ENCODE peak calls at places on chromosomes 4 and X, in ten cellular contexts. X is tibial nerve, T is transverse colon, K is astrocyte of the cerebellum, A is SK-N-SH, R is adrenal gland, L is HCT116, P is cardiac fibroblast, H is choroid plexus epithelial cell, M is aorta. E is an unnamed sample.

GRCh38 chr4:33658971-33659370 is 2585.3 kb downstream of the ARAP2 start:
- DNase-seq in X (no peak), T (no peak), K (no peak), A (no peak), R (no peak), L (no peak), P (no peak), H (no peak), M (no peak), E (no peak)

GRCh38 chr4:121330180-121330665 is 50.6 kb downstream of the QRFPR start:
- DNase-seq in X (no peak), T (no peak), K (no peak), A (no peak), R (no peak), L (no peak), P (no peak), H (no peak), M (no peak), E (no peak)

GRCh38 chr4:137519406-137519805 is 12.9 kb downstream of the PCDH18 start:
- DNase-seq in X (no peak), T (no peak), K (peak; percentile 37), A (no peak), R (no peak), L (no peak), P (peak; percentile 87), H (peak; percentile 81), M (peak; percentile 35), E (no peak)

GRCh38 chrX:65677954-65678469 is 10.6 kb downstream of the MSN start:
- DNase-seq in X (peak; percentile 52), T (no peak), K (peak; percentile 90), A (no peak), R (peak; percentile 68), L (peak; percentile 26), P (peak; percentile 93), H (peak; percentile 79), M (peak; percentile 50), E (no peak)

GRCh38 chr4:105350859-105351494 is 122.9 kb downstream of the PPA2 start:
- DNase-seq in X (no peak), T (no peak), K (peak; percentile 51), A (no peak), R (no peak), L (no peak), P (peak; percentile 38), H (no peak), M (no peak), E (no peak)

GRCh38 chrX:11381464-11381863 is 88.3 kb downstream of the AMELX start:
- DNase-seq in X (peak; percentile 59), T (peak; percentile 17), K (peak; percentile 49), A (peak; percentile 20), R (peak; percentile 20), L (peak; percentile 24), P (peak; percentile 81), H (peak; percentile 78), M (peak; percentile 50), E (no peak)

GRCh38 chr4:181202249-181202648 is 1041.0 kb upstream of the TENM3 start:
- DNase-seq in X (no peak), T (no peak), K (no peak), A (no peak), R (no peak), L (no peak), P (no peak), H (no peak), M (no peak), E (no peak)

GRCh38 chr4:43251760-43252317 is 359.3 kb downstream of the GRXCR1 start:
- DNase-seq in X (no peak), T (no peak), K (no peak), A (no peak), R (no peak), L (no peak), P (no peak), H (peak; percentile 50), M (no peak), E (no peak)

GRCh38 chr4:40189997-40190396 is 6.8 kb upstream of the RHOH start:
- DNase-seq in X (no peak), T (no peak), K (no peak), A (no peak), R (no peak), L (no peak), P (no peak), H (no peak), M (no peak), E (no peak)

GRCh38 chr4:33715996-33716395 is 2528.3 kb downstream of the ARAP2 start:
- DNase-seq in X (no peak), T (no peak), K (peak; percentile 97), A (peak; percentile 5), R (no peak), L (no peak), P (peak; percentile 95), H (peak; percentile 98), M (no peak), E (peak; percentile 75)

GRCh38 chr4:4299006-4299405 is 9.0 kb downstream of the ZBTB49 start:
- DNase-seq in X (no peak), T (no peak), K (no peak), A (no peak), R (no peak), L (no peak), P (no peak), H (no peak), M (no peak), E (no peak)

GRCh38 chr4:25466966-25467697 is 90.1 kb downstream of the ANAPC4 start:
- DNase-seq in X (no peak), T (no peak), K (no peak), A (peak; percentile 22), R (no peak), L (no peak), P (peak; percentile 50), H (peak; percentile 51), M (no peak), E (no peak)

GRCh38 chrX:136694491-136695087 is 46.6 kb downstream of the CD40LG start:
- DNase-seq in X (no peak), T (no peak), K (peak; percentile 24), A (peak; percentile 62), R (no peak), L (peak; percentile 8), P (peak; percentile 73), H (peak; percentile 76), M (no peak), E (no peak)

GRCh38 chr4:124322234-124322831 is 390.2 kb downstream of the ANKRD50 start:
- DNase-seq in X (no peak), T (no peak), K (peak; percentile 49), A (peak; percentile 25), R (no peak), L (peak; percentile 8), P (peak; percentile 73), H (peak; percentile 72), M (no peak), E (no peak)

GRCh38 chr4:76995776-76996175 is 46.2 kb downstream of the SEPTIN11 start:
- DNase-seq in X (no peak), T (no peak), K (no peak), A (no peak), R (no peak), L (no peak), P (no peak), H (no peak), M (no peak), E (no peak)

GRCh38 chr4:76996445-76996844 is 46.9 kb downstream of the SEPTIN11 start:
- DNase-seq in X (no peak), T (no peak), K (no peak), A (no peak), R (no peak), L (no peak), P (no peak), H (no peak), M (no peak), E (no peak)

GRCh38 chr4:76997454-76997853 is 47.9 kb downstream of the SEPTIN11 start:
- DNase-seq in X (no peak), T (no peak), K (no peak), A (no peak), R (no peak), L (no peak), P (no peak), H (no peak), M (no peak), E (no peak)

GRCh38 chr4:76990288-76991080 is 40.9 kb downstream of the SEPTIN11 start:
- DNase-seq in X (no peak), T (no peak), K (peak; percentile 92), A (no peak), R (no peak), L (no peak), P (peak; percentile 93), H (peak; percentile 91), M (no peak), E (no peak)

DNA sequence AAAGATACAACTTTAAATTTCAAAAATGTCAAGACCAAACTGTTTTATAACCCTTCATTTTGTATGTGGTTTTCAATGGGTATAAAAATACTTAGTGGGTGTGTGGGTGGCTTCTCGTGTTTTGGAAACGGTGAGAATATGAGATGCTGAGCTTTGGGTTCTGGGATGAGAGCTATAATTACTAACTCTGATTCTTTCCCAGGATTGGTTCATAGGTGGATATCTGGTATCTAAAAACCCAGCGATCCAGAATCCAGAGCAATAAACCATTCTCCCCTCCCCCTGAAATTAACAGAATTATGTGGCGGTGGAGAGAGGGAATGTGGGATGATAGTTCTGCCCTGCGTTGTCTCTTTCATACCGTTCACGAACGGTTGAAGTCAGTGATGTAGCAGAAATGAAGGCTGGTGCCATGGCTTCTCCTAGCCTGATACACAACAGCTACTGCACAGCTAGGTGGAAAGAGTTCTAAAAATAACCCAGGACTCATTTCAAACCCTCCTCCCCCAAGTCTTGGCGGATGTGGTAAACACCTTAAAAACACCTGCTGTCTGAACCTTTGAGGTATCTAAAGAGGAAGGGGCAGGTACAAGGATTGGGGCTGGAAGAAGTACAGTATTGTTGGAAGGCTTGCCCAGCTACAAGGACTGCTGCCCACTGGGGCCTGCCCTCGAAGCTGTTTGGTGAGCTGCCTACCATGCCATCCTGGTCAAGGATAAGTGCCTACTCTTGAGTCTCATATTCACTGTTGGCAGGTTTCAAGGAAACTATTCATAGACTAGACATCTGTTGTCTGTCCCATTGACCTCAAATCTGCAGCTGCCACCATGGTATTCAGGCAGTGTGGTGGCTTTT is 44.5 kb downstream of the SEPTIN11 start:
- DNase-seq in X (no peak), T (no peak), K (no peak), A (no peak), R (no peak), L (no peak), P (no peak), H (no peak), M (no peak), E (no peak)
- H3K4me3 ChIP-seq in X (no peak overlapping the region), T (no peak overlapping the region), K (no peak overlapping the region), A (no peak overlapping the region), R (no peak overlapping the region), L (no peak overlapping the region), P (no peak overlapping the region), H (no peak overlapping the region), M (no peak overlapping the region), E (no peak overlapping the region)

GRCh38 chr4:165011403-165011802 is 20.4 kb upstream of the TRIM60 start:
- DNase-seq in X (no peak), T (no peak), K (no peak), A (no peak), R (no peak), L (no peak), P (no peak), H (no peak), M (no peak), E (no peak)
- H3K4me3 ChIP-seq in X (no peak overlapping the region), T (no peak overlapping the region), K (no peak overlapping the region), A (no peak overlapping the region), R (no peak overlapping the region), L (no peak overlapping the region), P (no peak overlapping the region), H (no peak overlapping the region), M (no peak overlapping the region), E (no peak overlapping the region)

GRCh38 chr4:101970555-101970954 is 180.0 kb downstream of the BANK1 start:
- DNase-seq in X (no peak), T (no peak), K (no peak), A (no peak), R (no peak), L (no peak), P (no peak), H (no peak), M (no peak), E (no peak)
- H3K4me3 ChIP-seq in X (no peak overlapping the region), T (no peak overlapping the region), K (no peak overlapping the region), A (no peak overlapping the region), R (no peak overlapping the region), L (no peak overlapping the region), P (no peak overlapping the region), H (no peak overlapping the region), M (no peak overlapping the region), E (no peak overlapping the region)

GRCh38 chrX:154017766-154018517 is 1.8 kb downstream of the IRAK1 start:
- DNase-seq in X (no peak), T (no peak), K (no peak), A (no peak), R (no peak), L (no peak), P (no peak), H (no peak), M (peak; percentile 43), E (no peak)
- H3K4me3 ChIP-seq in X (no peak overlapping the region), T (no peak overlapping the region), K (peak overlapping the region; percentile 45), A (peak overlapping the region; percentile 57), R (no peak overlapping the region), L (peak overlapping the region; percentile 69), P (peak overlapping the region; percentile 61), H (peak overlapping the region; percentile 64), M (no peak overlapping the region), E (peak overlapping the region; percentile 51)

E was measured in retinal pigment epithelial cell.